ENCODE peak calls at places on chromosomes 6 and 20, in eight cellular contexts. U is PC-9; S is progenitor cell of endocrine pancreas; G is CD4-positive, alpha-beta T cell; F is transverse colon; Y is neural progenitor cell; I is endodermal cell; E is thyroid gland. R is an unnamed sample.

GRCh38 chr6:81023007-81023582 is 729.4 kb downstream of the TENT5A start:
- DNase-seq in U (no peak), S (no peak), G (no peak), F (no peak), Y (peak; percentile 62), I (no peak), E (no peak), R (no peak)

GRCh38 chr20:14055127-14055742 is 59.9 kb downstream of the MACROD2 start:
- DNase-seq in U (peak; percentile 15), S (no peak), G (no peak), F (no peak), Y (peak; percentile 79), I (no peak), E (no peak), R (no peak)

GRCh38 chr6:6565488-6565887 is 23.0 kb upstream of the LY86 start:
- DNase-seq in U (no peak), S (no peak), G (no peak), F (no peak), Y (no peak), I (no peak), E (no peak), R (no peak)

GRCh38 chr20:51366155-51366886 is 176.2 kb downstream of the NFATC2 start:
- DNase-seq in U (peak; percentile 66), S (no peak), G (no peak), F (peak; percentile 41), Y (no peak), I (no peak), E (peak; percentile 39), R (peak; percentile 42)

GRCh38 chr20:31713312-31714049 is 9.2 kb downstream of the BCL2L1 start:
- DNase-seq in U (peak; percentile 80), S (no peak), G (no peak), F (peak; percentile 55), Y (no peak), I (no peak), E (peak; percentile 43), R (no peak)

GRCh38 chr20:47749367-47749766 is 35.9 kb downstream of the SULF2 start:
- DNase-seq in U (no peak), S (no peak), G (no peak), F (no peak), Y (no peak), I (no peak), E (peak; percentile 45), R (no peak)

GRCh38 chr6:2799936-2800527 is 34.8 kb downstream of the WRNIP1 start:
- DNase-seq in U (no peak), S (no peak), G (no peak), F (no peak), Y (no peak), I (no peak), E (no peak), R (no peak)

GRCh38 chr20:63731410-63731809 is 5.1 kb upstream of the LIME1 start:
- DNase-seq in U (no peak), S (no peak), G (no peak), F (no peak), Y (no peak), I (no peak), E (no peak), R (no peak)

GRCh38 chr6:72832271-72832670 is 210.4 kb downstream of the KCNQ5 start:
- DNase-seq in U (no peak), S (no peak), G (no peak), F (no peak), Y (no peak), I (no peak), E (no peak), R (no peak)

GRCh38 chr6:142009647-142010046 is 123.1 kb upstream of the GJE1 start:
- DNase-seq in U (peak; percentile 42), S (no peak), G (no peak), F (no peak), Y (no peak), I (no peak), E (no peak), R (no peak)

GRCh38 chr6:20265842-20266241 is 53.6 kb upstream of the MBOAT1 start:
- DNase-seq in U (no peak), S (no peak), G (no peak), F (no peak), Y (no peak), I (no peak), E (no peak), R (no peak)

GRCh38 chr6:54850061-54850460 is 3.5 kb downstream of the FAM83B start:
- DNase-seq in U (no peak), S (no peak), G (no peak), F (no peak), Y (no peak), I (no peak), E (no peak), R (no peak)

GRCh38 chr20:45933231-45934045 is 1.0 kb upstream of the PCIF1 start:
- DNase-seq in U (peak; percentile 75), S (peak; percentile 43), G (peak; percentile 42), F (peak; percentile 79), Y (peak; percentile 89), I (peak; percentile 95), E (peak; percentile 78), R (no peak)
- TF ChIP-seq CTCF in U (peak; percentile 56), S (peak; percentile 28), G (peak; percentile 39), F (peak; percentile 41), Y (peak; percentile 21), I (peak; percentile 58), E (peak; percentile 16), R (no peak)

GRCh38 chr6:168116975-168117899 is 38.2 kb upstream of the FRMD1 start:
- DNase-seq in U (no peak), S (no peak), G (no peak), F (peak; percentile 43), Y (no peak), I (peak; percentile 36), E (no peak), R (no peak)

GRCh38 chr6:168116446-168116974 is 37.5 kb upstream of the FRMD1 start:
- DNase-seq in U (no peak), S (no peak), G (no peak), F (no peak), Y (no peak), I (peak; percentile 19), E (no peak), R (no peak)

GRCh38 chr6:168119539-168119938 is 40.5 kb upstream of the FRMD1 start:
- DNase-seq in U (no peak), S (no peak), G (no peak), F (no peak), Y (no peak), I (no peak), E (no peak), R (no peak)

GRCh38 chr6:168118935-168119334 is 39.9 kb upstream of the FRMD1 start:
- DNase-seq in U (no peak), S (no peak), G (no peak), F (no peak), Y (no peak), I (no peak), E (no peak), R (no peak)

GRCh38 chr6:168117942-168118341 is 38.9 kb upstream of the FRMD1 start:
- DNase-seq in U (no peak), S (no peak), G (no peak), F (no peak), Y (no peak), I (peak; percentile 59), E (no peak), R (no peak)
- TF ChIP-seq CTCF in U (peak; percentile 47), S (peak; percentile 59), G (no peak), F (peak; percentile 53), Y (peak; percentile 63), I (peak; percentile 85), E (no peak), R (no peak)

DNA sequence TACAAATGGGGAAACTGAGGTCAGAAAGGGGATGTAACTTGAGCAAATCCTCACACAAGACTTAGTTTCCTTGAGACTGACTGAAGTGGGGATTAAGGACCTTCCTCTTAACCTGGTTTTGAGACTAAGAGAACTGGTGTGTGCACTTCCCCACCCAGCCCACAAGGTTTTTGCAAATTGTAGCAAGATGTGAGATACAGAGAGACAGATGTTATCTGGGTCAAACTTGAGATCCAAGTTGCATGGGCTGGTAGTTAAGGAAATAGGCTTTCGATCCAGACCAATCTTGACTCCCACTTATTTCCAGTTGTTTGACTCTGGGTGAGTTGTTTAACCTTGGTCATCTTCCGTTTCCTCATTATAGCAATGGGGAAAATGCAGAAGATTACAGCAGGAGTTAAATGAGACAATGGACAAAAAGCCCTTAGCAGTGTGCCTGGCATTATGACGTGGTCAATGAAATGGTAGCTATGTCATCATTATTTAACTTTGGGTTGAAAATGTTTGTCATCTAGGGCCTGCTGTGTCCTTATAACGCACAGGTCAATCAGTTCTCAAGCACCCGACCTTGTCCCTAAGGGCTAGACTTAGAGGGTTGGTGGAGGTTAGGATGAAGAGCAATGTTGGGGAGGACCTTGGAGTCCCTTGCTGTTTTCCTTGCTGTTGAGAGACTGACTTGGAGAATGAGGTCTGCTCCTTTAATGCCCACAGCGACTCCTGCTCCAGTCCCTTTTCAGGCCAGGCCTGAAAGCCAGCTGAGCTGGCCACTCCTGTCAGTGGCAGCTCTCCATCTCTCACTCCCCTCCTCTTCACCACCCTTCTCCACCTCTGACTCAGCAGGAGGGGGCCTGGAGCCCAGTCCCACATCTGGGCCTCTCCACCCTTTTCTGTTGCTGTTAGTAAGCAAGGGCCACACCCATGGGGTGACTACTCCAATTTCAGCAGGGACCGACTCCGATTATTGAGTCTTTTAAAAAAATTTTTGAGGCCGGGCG is 1.9 kb downstream of the SNX21 start:
- DNase-seq in U (peak; percentile 33), S (no peak), G (no peak), F (peak; percentile 20), Y (no peak), I (no peak), E (peak; percentile 20), R (no peak)
- TF ChIP-seq CTCF in U (no peak), S (no peak), G (no peak), F (no peak), Y (no peak), I (peak; percentile 16), E (no peak), R (no peak)

GRCh38 chr6:135853986-135854385 is 2.5 kb downstream of the PDE7B start:
- DNase-seq in U (no peak), S (no peak), G (no peak), F (no peak), Y (no peak), I (no peak), E (no peak), R (no peak)

GRCh38 chr6:135851442-135852271 is at the start of gene PDE7B:
- DNase-seq in U (peak; percentile 74), S (no peak), G (peak; percentile 5), F (peak; percentile 74), Y (peak; percentile 66), I (peak; percentile 85), E (peak; percentile 81), R (peak; percentile 52)

GRCh38 chr6:135852775-135853174 is 1.3 kb downstream of the PDE7B start:
- DNase-seq in U (no peak), S (no peak), G (no peak), F (no peak), Y (no peak), I (no peak), E (no peak), R (no peak)

GRCh38 chr6:135854799-135855198 is 3.3 kb downstream of the PDE7B start:
- DNase-seq in U (no peak), S (no peak), G (no peak), F (no peak), Y (no peak), I (no peak), E (no peak), R (no peak)

DNA sequence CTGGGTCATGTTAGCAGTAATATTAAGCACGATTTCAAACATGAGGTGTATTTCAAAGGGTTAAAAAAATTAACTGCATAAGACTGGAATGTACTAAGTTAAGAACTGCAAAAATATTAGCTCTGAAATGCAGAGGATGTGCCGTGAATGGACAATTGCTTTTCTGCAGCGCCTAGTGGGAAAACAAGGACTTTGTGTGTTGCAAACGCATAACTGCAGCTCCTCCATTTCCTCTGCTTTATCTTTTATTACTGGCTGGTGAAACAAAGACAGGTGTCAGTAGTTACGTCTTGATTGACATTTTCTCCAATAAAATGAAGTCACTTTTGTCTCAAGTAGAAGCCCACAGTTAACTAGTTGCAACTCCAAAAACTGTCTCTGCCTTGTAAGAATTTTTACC is 1.7 kb downstream of the PDE7B start:
- DNase-seq in U (no peak), S (no peak), G (no peak), F (no peak), Y (no peak), I (no peak), E (no peak), R (no peak)
- TF ChIP-seq CTCF in U (no peak), S (no peak), G (no peak), F (no peak), Y (no peak), I (no peak), E (no peak), R (no peak)

R was measured in omental fat pad.